ENCODE peak calls at places on chromosome 17, in six cellular contexts. P is A549, H is aorta, V is neural progenitor cell, S is heart left ventricle, X is transverse colon. N is an unnamed sample. For H3K4me1, the result is how much of the 10 kb centered on the place peaks cover.

GRCh38 chr17:41652461-41652960 is 28.1 kb upstream of the KRT17 start:
- DNase-seq in P (no peak), S (peak), X (no peak), H (no peak), V (no peak), N (no peak)

GRCh38 chr17:437545-437944 is 84.9 kb upstream of the RPH3AL start:
- DNase-seq in X (no peak), V (no peak), P (no peak), S (no peak), H (no peak), N (no peak)

GRCh38 chr17:27230996-27231395 is 62.9 kb upstream of the WSB1 start:
- DNase-seq in X (no peak), V (no peak), P (no peak), S (no peak), H (no peak), N (no peak)

GRCh38 chr17:79814966-79815835 is 18.3 kb upstream of the CBX8 start:
- DNase-seq in S (no peak), V (peak), H (no peak), P (no peak), X (peak), N (peak)

GRCh38 chr17:45353047-45353446 is 36.2 kb upstream of the MAP3K14 start:
- DNase-seq in V (no peak), X (peak), P (no peak), S (no peak), H (no peak), N (no peak)

GRCh38 chr17:65659512-65659911 is 98.1 kb upstream of the AXIN2 start:
- DNase-seq in H (no peak), P (no peak), S (no peak), X (no peak), V (no peak), N (no peak)

GRCh38 chr17:48463531-48463930 is 33.5 kb upstream of the SKAP1 start:
- DNase-seq in S (no peak), X (no peak), H (no peak), P (no peak), V (no peak), N (no peak)

GRCh38 chr17:8954339-8954738 is 11.2 kb downstream of the PIK3R5 start:
- DNase-seq in H (no peak), P (no peak), V (peak), S (peak), X (peak), N (no peak)

GRCh38 chr17:55063857-55064485 is 95.4 kb downstream of the STXBP4 start:
- DNase-seq in X (no peak), P (no peak), V (no peak), S (no peak), H (no peak), N (no peak)

GRCh38 chr17:20095366-20096080 is 86.4 kb downstream of the SPECC1 start:
- DNase-seq in S (peak), H (peak), V (peak), X (peak), P (peak), N (no peak)

GRCh38 chr17:68435361-68435760 is 21.9 kb downstream of the WIPI1 start:
- DNase-seq in S (no peak), X (no peak), P (no peak), H (no peak), V (no peak), N (no peak)
- H3K4me1 ChIP-seq in S (under half), X (under half), P (under half), H (under half), V (under half), N (under half)

DNA sequence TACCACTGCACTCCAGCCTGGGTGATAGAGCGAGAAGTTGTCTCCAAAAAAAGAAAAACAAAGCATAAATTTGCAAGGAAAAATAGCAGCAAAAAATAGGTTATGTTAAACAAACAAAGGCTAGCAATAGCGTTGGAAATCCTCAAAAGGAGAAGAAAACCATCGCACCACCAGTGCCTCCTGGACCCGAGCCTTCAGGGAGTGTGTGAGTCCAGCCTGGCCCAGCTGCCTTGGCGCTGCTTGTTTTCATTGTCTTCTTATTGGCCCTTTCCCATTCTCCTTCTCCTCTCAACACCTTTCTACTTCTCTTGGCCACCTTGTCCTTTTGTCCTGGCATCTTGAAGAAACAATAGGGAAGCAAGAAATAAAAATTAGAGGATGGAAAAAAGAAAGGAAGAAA is 4.5 kb upstream of the UBALD2 start:
- DNase-seq in V (no peak), P (no peak), X (no peak), H (no peak), S (no peak), N (no peak)
- H3K4me1 ChIP-seq in V (under half), P (under half), X (half or more), H (under half), S (under half), N (under half)

GRCh38 chr17:69061901-69062556 is 1.3 kb upstream of the ABCA9 start:
- DNase-seq in H (no peak), X (no peak), S (no peak), P (no peak), V (no peak), N (no peak)

GRCh38 chr17:69062860-69063621 is 2.3 kb upstream of the ABCA9 start:
- DNase-seq in P (no peak), H (no peak), X (no peak), V (no peak), S (no peak), N (no peak)

GRCh38 chr17:69059458-69060205 is 1.1 kb downstream of the ABCA9 start:
- DNase-seq in S (no peak), H (no peak), P (no peak), V (no peak), X (no peak), N (no peak)

GRCh38 chr17:69058165-69058564 is 2.6 kb downstream of the ABCA9 start:
- DNase-seq in H (no peak), V (peak), P (peak), S (no peak), X (no peak), N (no peak)

DNA sequence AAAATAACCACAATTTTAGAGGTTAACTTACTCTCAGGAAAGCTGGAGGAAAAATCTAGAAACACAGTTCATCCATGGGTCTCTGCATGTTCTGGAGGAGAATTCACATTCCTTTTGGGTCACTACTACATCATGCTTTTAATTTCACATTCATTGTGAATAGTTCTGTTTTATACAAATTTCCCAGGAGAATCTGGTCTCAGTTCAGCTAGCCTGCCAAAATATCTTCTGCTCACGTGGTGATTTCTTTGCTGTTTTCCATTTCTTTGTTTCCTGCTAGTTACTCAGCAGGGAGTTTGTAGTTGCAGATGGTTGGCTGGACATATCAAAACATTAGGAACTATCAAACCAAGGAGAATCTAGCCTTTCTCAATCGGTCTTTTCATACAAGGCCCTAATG is at the start of gene ABCA9:
- DNase-seq in X (no peak), P (no peak), S (no peak), V (no peak), H (no peak), N (no peak)
- H3K4me1 ChIP-seq in X (under half), P (under half), S (under half), V (under half), H (under half), N (under half)

GRCh38 chr17:10063730-10064221 is 134.6 kb downstream of the GAS7 start:
- DNase-seq in P (no peak), H (peak), V (no peak), X (peak), S (peak), N (no peak)
- H3K4me1 ChIP-seq in P (under half), H (under half), V (under half), X (under half), S (under half), N (under half)

DNA sequence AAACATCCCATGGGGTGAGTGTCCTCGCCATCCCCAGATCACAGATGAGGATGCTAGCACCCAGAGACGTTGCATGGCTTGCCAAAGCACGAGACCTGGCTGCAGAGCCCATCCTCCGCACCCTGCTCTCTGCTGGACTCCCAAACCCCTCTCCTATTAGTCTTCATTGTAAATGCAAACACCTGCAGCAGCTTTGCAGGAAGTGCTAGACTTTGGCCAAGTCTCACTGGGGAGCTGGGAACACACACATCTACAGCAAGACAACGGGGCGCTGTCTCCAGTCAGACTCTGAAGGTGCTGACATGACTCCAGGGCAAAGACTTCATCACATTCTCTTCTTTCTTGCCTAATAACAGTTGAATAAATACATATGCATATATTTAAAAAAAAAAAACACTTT is 43.8 kb downstream of the CYTH1 start:
- DNase-seq in H (no peak), X (no peak), S (no peak), V (no peak), P (no peak), N (no peak)
- H3K4me1 ChIP-seq in H (under half), X (under half), S (under half), V (under half), P (under half), N (under half)

GRCh38 chr17:7882068-7882467 is 6.5 kb upstream of the CHD3 start:
- DNase-seq in P (no peak), S (no peak), V (no peak), H (no peak), X (no peak), N (no peak)

GRCh38 chr17:7882629-7883028 is 6.0 kb upstream of the CHD3 start:
- DNase-seq in S (no peak), V (no peak), H (no peak), P (no peak), X (no peak), N (no peak)

GRCh38 chr17:7884581-7885356 is 3.8 kb upstream of the CHD3 start:
- DNase-seq in S (no peak), P (no peak), X (peak), V (peak), H (no peak), N (no peak)

GRCh38 chr17:7885357-7886226 is 3.0 kb upstream of the CHD3 start:
- DNase-seq in X (peak), P (peak), V (peak), S (peak), H (peak), N (peak)

DNA sequence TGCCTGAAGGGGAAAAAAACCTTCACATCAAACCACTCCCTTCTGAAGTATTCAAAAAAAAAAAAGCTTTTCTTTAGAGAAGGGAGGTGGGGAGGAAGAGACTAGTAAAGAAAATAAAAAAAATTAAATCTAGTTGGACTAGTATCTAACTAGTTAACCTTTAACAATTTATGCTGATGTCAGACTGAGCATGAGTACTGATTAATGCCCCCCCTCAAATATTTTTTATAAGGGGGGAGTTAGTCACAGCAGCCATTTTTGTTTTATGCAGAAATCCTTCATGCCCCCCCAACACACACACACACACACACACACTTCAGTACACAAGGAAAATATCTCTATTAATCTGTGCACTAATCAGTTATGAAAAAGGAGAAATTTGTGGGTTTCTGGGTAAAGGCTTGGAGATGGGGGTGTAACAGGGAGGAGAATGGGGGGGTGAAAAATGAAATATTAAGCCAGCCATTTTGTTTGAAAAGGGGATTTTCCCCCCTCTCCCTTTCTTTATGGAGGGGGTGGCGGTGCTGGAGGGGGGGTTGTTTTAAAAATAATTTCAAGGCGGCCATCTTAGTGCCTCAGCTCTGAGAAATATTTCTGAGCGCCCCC is 4.7 kb upstream of the CHD3 start:
- DNase-seq in V (no peak), H (no peak), S (no peak), P (peak), X (no peak), N (no peak)
- H3K4me1 ChIP-seq in V (under half), H (under half), S (under half), P (under half), X (half or more), N (under half)

DNA sequence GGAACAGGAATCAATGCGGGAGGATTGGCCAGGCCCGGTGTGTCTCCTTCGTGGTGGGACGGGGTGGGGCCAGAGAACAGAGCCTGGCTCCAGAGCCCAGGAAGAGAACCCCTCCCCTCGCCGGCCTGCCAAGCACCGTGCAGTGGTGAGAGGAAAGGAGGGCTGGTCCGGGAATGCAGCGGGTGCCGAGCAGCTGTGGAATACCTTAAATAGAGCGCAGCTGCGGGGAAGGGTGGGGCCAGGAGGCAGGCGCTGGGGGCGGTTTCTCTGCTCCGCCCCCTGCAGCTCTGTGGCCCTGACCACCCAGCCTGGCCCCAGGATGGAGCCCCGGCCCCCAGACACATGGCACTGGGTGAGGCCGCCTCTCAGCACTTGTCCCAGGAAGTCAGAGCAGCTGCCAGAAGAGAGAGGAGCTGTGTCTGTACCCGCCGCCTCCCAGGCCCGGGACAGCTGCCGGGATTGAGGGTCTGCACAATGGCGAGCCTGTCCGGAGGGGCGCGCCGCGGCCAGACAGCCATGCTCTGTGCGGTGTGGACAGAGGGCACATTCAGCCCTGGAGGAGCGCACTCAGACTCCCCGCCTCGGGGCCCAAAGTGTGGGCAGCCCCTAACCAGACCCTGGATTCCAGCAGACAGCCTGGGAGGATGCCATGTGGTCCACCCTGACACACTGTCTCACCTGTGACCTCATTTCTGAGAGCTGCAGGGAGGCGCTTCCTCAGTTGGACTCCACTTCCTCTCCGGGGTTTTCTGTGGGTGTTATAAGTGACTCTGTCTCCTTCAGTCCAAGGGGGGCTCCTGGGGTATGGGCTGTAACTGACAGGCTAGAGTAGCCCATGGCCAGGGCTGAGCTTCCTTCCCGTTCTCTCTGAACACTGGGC is 268.8 kb downstream of the SEC14L1 start:
- DNase-seq in X (peak), S (peak), P (no peak), V (peak), H (peak), N (no peak)
- H3K4me1 ChIP-seq in X (half or more), S (under half), P (half or more), V (under half), H (under half), N (under half)

GRCh38 chr17:2058521-2059124 is 3.7 kb downstream of the HIC1 start:
- DNase-seq in P (peak), H (peak), V (no peak), S (peak), X (peak), N (peak)
- H3K4me1 ChIP-seq in P (under half), H (under half), V (under half), S (under half), X (half or more), N (under half)

GRCh38 chr17:40511667-40512221 is 10.3 kb upstream of the TNS4 start:
- DNase-seq in P (no peak), V (no peak), S (peak), X (no peak), H (peak), N (no peak)
- H3K4me1 ChIP-seq in P (half or more), V (under half), S (under half), X (under half), H (under half), N (under half)

DNA sequence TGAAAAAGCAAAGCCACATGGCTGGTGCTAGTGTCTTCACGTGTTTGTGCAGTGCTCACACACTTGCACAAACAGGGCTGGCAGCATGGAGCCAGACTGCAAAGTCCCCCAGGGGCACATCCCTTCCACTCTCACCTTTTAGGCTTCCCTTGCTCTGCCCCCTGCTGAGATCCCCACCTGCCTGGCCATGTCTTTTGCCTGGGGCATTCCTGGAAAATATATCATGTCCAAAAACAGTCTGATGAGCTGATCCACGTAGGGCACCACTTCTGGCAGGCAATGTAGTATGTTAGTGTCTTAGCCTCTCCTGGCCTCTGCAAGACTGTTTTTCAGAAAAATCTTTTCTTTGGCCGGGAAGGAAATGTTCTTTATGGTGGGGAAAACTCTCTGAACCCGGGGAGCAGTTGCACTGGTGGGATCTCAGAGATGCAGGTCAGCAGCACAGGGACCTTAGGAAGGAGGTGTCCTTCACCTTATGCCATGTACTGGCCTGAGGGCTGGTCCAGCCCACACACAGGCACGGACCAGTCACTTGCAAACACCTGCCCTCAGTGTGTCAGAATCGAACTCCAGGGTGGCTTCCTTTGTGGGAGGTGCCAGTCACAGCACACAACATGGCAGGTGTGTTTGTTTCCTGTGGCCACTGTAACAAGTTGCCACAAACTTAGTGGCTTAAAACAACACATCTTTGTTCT is 46.4 kb downstream of the MPRIP start:
- DNase-seq in S (no peak), P (no peak), H (peak), X (peak), V (no peak), N (no peak)
- H3K4me1 ChIP-seq in S (under half), P (half or more), H (under half), X (under half), V (under half), N (under half)